ENCODE peak calls at places on chromosomes 4 and X, in eight cellular contexts. F, D, O, Y, K, S, P and V are unnamed samples.

GRCh38 chrX:134622056-134622812 is 36.0 kb downstream of the PLAC1 start:
- DNase-seq in D (no peak), O (no peak), Y (peak; percentile 37), F (no peak), K (peak; percentile 83), P (no peak), S (no peak), V (no peak)

GRCh38 chr4:174210952-174211490 is 72.4 kb downstream of the FBXO8 start:
- DNase-seq in D (no peak), P (no peak), F (no peak), K (peak; percentile 22), O (no peak), S (no peak), Y (no peak), V (no peak)

GRCh38 chr4:147628415-147628814 is 11.2 kb downstream of the TMEM184C start:
- DNase-seq in K (no peak), S (no peak), P (no peak), Y (no peak), D (no peak), O (no peak), F (no peak), V (no peak)

GRCh38 chr4:74969507-74970474 is 36.9 kb downstream of the PARM1 start:
- DNase-seq in K (no peak), F (no peak), S (no peak), O (no peak), P (peak; percentile 16), Y (peak; percentile 1), D (no peak), V (no peak)

GRCh38 chrX:12223650-12224049 is 85.4 kb downstream of the FRMPD4 start:
- DNase-seq in Y (peak; percentile 23), K (peak; percentile 43), O (no peak), D (no peak), P (no peak), S (no peak), F (no peak), V (no peak)

GRCh38 chr4:40976343-40976742 is 226.6 kb downstream of the NSUN7 start:
- DNase-seq in D (no peak), K (peak; percentile 66), O (no peak), P (peak; percentile 57), Y (peak; percentile 59), F (peak; percentile 41), S (no peak), V (peak; percentile 28)

GRCh38 chr4:99946346-99947189 is at the start of gene DNAJB14:
- DNase-seq in S (peak; percentile 90), F (no peak), D (peak; percentile 97), P (peak; percentile 66), Y (peak; percentile 73), K (peak; percentile 81), O (peak; percentile 73), V (peak; percentile 59)

GRCh38 chr4:5054532-5054931 is 3.3 kb downstream of the STK32B start:
- DNase-seq in F (no peak), K (no peak), Y (peak; percentile 17), O (no peak), P (no peak), S (no peak), D (no peak), V (no peak)

GRCh38 chr4:14928035-14928434 is 74.2 kb upstream of the CPEB2 start:
- DNase-seq in Y (no peak), F (no peak), S (no peak), O (no peak), P (no peak), D (no peak), K (no peak), V (no peak)

GRCh38 chr4:2515835-2516550 is 20.5 kb upstream of the FAM193A start:
- DNase-seq in F (no peak), Y (no peak), P (peak; percentile 84), O (no peak), S (no peak), D (no peak), K (no peak), V (no peak)

GRCh38 chr4:147853706-147854105 is 121.8 kb downstream of the ARHGAP10 start:
- DNase-seq in F (no peak), D (no peak), K (peak; percentile 89), S (no peak), O (no peak), P (no peak), Y (no peak), V (no peak)

GRCh38 chr4:94595880-94596483 is 144.2 kb downstream of the PDLIM5 start:
- DNase-seq in S (no peak), O (no peak), D (no peak), Y (peak; percentile 66), F (peak; percentile 37), K (peak; percentile 70), P (no peak), V (no peak)

GRCh38 chr4:184937745-184938144 is 80.5 kb upstream of the HELT start:
- DNase-seq in P (no peak), D (no peak), O (no peak), Y (no peak), F (no peak), S (no peak), K (no peak), V (no peak)

GRCh38 chrX:136126892-136127406 is 20.4 kb upstream of the FHL1 start:
- DNase-seq in D (no peak), O (no peak), F (no peak), P (no peak), S (no peak), Y (no peak), K (peak; percentile 13), V (no peak)

GRCh38 chr4:48604527-48604926 is 114.5 kb downstream of the ZAR1 start:
- DNase-seq in P (no peak), K (no peak), O (no peak), D (no peak), S (no peak), Y (no peak), F (no peak), V (no peak)

GRCh38 chr4:182453830-182454229 is 210.6 kb downstream of the TENM3 start:
- DNase-seq in K (no peak), O (no peak), P (no peak), Y (no peak), D (no peak), F (no peak), S (no peak), V (no peak)

GRCh38 chr4:3494501-3494900 is 31.4 kb downstream of the DOK7 start:
- DNase-seq in S (peak; percentile 53), K (no peak), P (no peak), D (no peak), O (no peak), F (no peak), Y (no peak), V (no peak)

GRCh38 chr4:79700356-79700755 is 292.3 kb upstream of the GK2 start:
- DNase-seq in P (no peak), S (no peak), K (no peak), Y (no peak), F (no peak), D (no peak), O (no peak), V (no peak)

GRCh38 chrX:2261838-2262678 is 238.7 kb downstream of the DHRSX start:
- DNase-seq in Y (no peak), D (peak; percentile 61), F (no peak), P (no peak), O (no peak), S (no peak), K (no peak), V (no peak)

GRCh38 chr4:134024251-134024650 is 177.3 kb downstream of the PABPC4L start:
- DNase-seq in K (no peak), Y (peak; percentile 39), O (no peak), D (no peak), S (no peak), P (no peak), F (no peak), V (no peak)

GRCh38 chrX:39809326-39809725 is 288.4 kb downstream of the BCOR start:
- DNase-seq in K (peak; percentile 73), Y (peak; percentile 13), D (no peak), S (no peak), P (no peak), O (no peak), F (no peak), V (no peak)

GRCh38 chr4:141275834-141276233 is 55.1 kb downstream of the ZNF330 start:
- DNase-seq in F (peak; percentile 80), K (peak; percentile 92), D (no peak), S (no peak), O (no peak), P (no peak), Y (no peak), V (no peak)

GRCh38 chr4:72468904-72469502 is 100.0 kb downstream of the ADAMTS3 start:
- DNase-seq in D (no peak), F (no peak), P (no peak), S (no peak), O (no peak), K (peak; percentile 37), Y (peak; percentile 21), V (no peak)

GRCh38 chr4:183200453-183200852 is 101.4 kb downstream of the WWC2 start:
- DNase-seq in Y (peak; percentile 46), P (peak; percentile 86), S (peak; percentile 91), F (peak; percentile 70), O (no peak), D (no peak), K (peak; percentile 92), V (no peak)

GRCh38 chr4:139619644-139620043 is 46.0 kb upstream of the MGST2 start:
- DNase-seq in P (no peak), O (no peak), F (no peak), S (no peak), D (no peak), Y (peak; percentile 55), K (peak; percentile 30), V (no peak)
- TF ChIP-seq CTCF in P (no peak), O (no peak), F (peak; percentile 56), S (peak; percentile 39), D (no peak), Y (peak; percentile 39), K (peak; percentile 68), V (peak; percentile 67)

GRCh38 chrX:140091276-140091886 is 126.1 kb upstream of the CXorf66 start:
- DNase-seq in Y (peak; percentile 9), S (peak; percentile 80), O (no peak), F (no peak), D (peak; percentile 81), P (peak; percentile 41), K (peak; percentile 0), V (peak; percentile 48)
- TF ChIP-seq CTCF in Y (peak; percentile 14), S (no peak), O (no peak), F (no peak), D (no peak), P (no peak), K (no peak), V (no peak)

GRCh38 chr4:153207561-153207960 is 3.3 kb downstream of the TRIM2 start:
- DNase-seq in S (no peak), F (no peak), O (no peak), K (peak; percentile 20), D (no peak), Y (peak; percentile 16), P (peak; percentile 54), V (peak; percentile 47)
- TF ChIP-seq CTCF in S (peak; percentile 24), F (peak; percentile 63), O (no peak), K (peak; percentile 65), D (peak; percentile 27), Y (peak; percentile 43), P (no peak), V (peak; percentile 63)

GRCh38 chr4:164753873-164754488 is at the start of gene SMIM31:
- DNase-seq in F (no peak), P (no peak), S (no peak), D (no peak), Y (peak; percentile 39), K (no peak), O (no peak), V (no peak)

DNA sequence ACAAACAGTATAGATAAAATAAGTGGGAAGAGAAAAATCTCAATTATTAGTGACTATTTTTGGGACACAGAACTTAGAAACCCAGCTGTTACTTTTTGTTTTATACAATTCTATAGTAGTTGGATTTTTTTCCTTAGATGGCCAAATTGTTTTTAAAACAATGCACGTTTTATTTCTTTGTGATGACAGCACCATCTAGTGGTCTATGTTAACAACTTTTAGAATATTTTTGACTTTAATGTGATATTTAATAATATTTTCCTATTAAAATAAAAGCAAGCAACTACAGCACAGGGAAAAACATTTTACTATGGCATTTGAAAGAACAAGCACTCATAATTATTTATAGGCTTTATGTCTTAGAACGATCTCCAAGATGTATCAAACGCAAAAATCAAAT is 5.6 kb upstream of the SMIM31 start:
- DNase-seq in Y (peak; percentile 14), K (peak; percentile 19), D (no peak), O (no peak), P (no peak), F (no peak), S (no peak), V (no peak)
- TF ChIP-seq CTCF in Y (peak; percentile 45), K (peak; percentile 54), D (no peak), O (no peak), P (no peak), F (peak; percentile 40), S (no peak), V (peak; percentile 73)